ENCODE peak calls at places on chromosome 22, in six cellular contexts. E, Q, Z, O, T and U are unnamed samples. For H4K20me1, the result is how much of the 10 kb centered on the place peaks cover.

GRCh38 chr22:35054064-35054463 is 11.9 kb upstream of the ISX start:
- DNase-seq in E (no peak), Q (no peak), Z (no peak), O (no peak), T (no peak), U (no peak)

GRCh38 chr22:19514831-19515565 is 9.2 kb downstream of the CLDN5 start:
- DNase-seq in E (no peak), Q (no peak), Z (no peak), O (no peak), T (no peak), U (no peak)

GRCh38 chr22:28711820-28712777 is 29.5 kb downstream of the CHEK2 start:
- DNase-seq in E (no peak), Q (no peak), Z (peak), O (no peak), T (peak), U (no peak)

GRCh38 chr22:29184886-29185575 is 20.7 kb upstream of the EMID1 start:
- DNase-seq in E (no peak), Q (no peak), Z (no peak), O (no peak), T (no peak), U (no peak)

GRCh38 chr22:34055525-34056200 is 135.4 kb upstream of the LARGE1 start:
- DNase-seq in E (peak), Q (peak), Z (no peak), O (peak), T (no peak), U (peak)

GRCh38 chr22:19494001-19494560 is 14.4 kb downstream of the CDC45 start:
- DNase-seq in E (no peak), Q (no peak), Z (no peak), O (no peak), T (no peak), U (no peak)

GRCh38 chr22:49971232-49972162 is 10.9 kb downstream of the PIM3 start:
- DNase-seq in E (no peak), Q (peak), Z (peak), O (peak), T (no peak), U (peak)

GRCh38 chr22:50532824-50533344 is 3.1 kb upstream of the TYMP start:
- DNase-seq in E (no peak), Q (no peak), Z (no peak), O (no peak), T (no peak), U (no peak)

GRCh38 chr22:49960967-49961600 is 512 bp downstream of the PIM3 start:
- DNase-seq in E (no peak), Q (peak), Z (peak), O (peak), T (peak), U (peak)

GRCh38 chr22:28885939-28886338 is 2.6 kb downstream of the ZNRF3 start:
- DNase-seq in E (no peak), Q (no peak), Z (peak), O (peak), T (no peak), U (no peak)

GRCh38 chr22:20247010-20247505 is 21.1 kb downstream of the RTN4R start:
- DNase-seq in E (no peak), Q (peak), Z (peak), O (peak), T (no peak), U (no peak)

GRCh38 chr22:17057959-17058814 is 26.6 kb upstream of the IL17RA start:
- DNase-seq in E (peak), Q (peak), Z (peak), O (peak), T (peak), U (peak)

GRCh38 chr22:24985824-24986214 is 33.3 kb downstream of the KIAA1671 start:
- DNase-seq in E (no peak), Q (no peak), Z (peak), O (no peak), T (peak), U (no peak)

GRCh38 chr22:41288245-41288946 is 2.4 kb upstream of the RANGAP1 start:
- DNase-seq in E (no peak), Q (peak), Z (peak), O (no peak), T (peak), U (no peak)

GRCh38 chr22:22042009-22042408 is 59.4 kb upstream of the TOP3B start:
- DNase-seq in E (no peak), Q (no peak), Z (no peak), O (peak), T (no peak), U (no peak)

GRCh38 chr22:50498322-50498861 is 9.1 kb downstream of the LMF2 start:
- DNase-seq in E (peak), Q (peak), Z (peak), O (peak), T (peak), U (peak)

GRCh38 chr22:23579870-23580585 is at the start of gene IGLL1:
- DNase-seq in E (no peak), Q (no peak), Z (no peak), O (no peak), T (no peak), U (no peak)

GRCh38 chr22:27633296-27633871 is 168.2 kb downstream of the MN1 start:
- DNase-seq in E (no peak), Q (no peak), Z (no peak), O (no peak), T (no peak), U (no peak)

GRCh38 chr22:26887456-26887855 is 230.1 kb downstream of the MIAT start:
- DNase-seq in E (no peak), Q (peak), Z (peak), O (no peak), T (peak), U (peak)

GRCh38 chr22:49538006-49538405 is 289.7 kb downstream of the BRD1 start:
- DNase-seq in E (no peak), Q (no peak), Z (no peak), O (no peak), T (no peak), U (no peak)

GRCh38 chr22:43515411-43515810 is 103.6 kb downstream of the MPPED1 start:
- DNase-seq in E (no peak), Q (no peak), Z (no peak), O (no peak), T (no peak), U (no peak)

GRCh38 chr22:39920134-39920743 is 19.4 kb downstream of the GRAP2 start:
- DNase-seq in E (no peak), Q (no peak), Z (no peak), O (peak), T (no peak), U (no peak)

GRCh38 chr22:26763633-26764295 is 106.4 kb downstream of the MIAT start:
- DNase-seq in E (no peak), Q (no peak), Z (peak), O (no peak), T (no peak), U (no peak)

GRCh38 chr22:44373234-44373633 is 60.5 kb upstream of the SHISAL1 start:
- DNase-seq in E (no peak), Q (no peak), Z (no peak), O (no peak), T (no peak), U (no peak)

GRCh38 chr22:20424553-20424936 is 13.1 kb downstream of the SCARF2 start:
- DNase-seq in E (no peak), Q (no peak), Z (no peak), O (no peak), T (no peak), U (no peak)

DNA sequence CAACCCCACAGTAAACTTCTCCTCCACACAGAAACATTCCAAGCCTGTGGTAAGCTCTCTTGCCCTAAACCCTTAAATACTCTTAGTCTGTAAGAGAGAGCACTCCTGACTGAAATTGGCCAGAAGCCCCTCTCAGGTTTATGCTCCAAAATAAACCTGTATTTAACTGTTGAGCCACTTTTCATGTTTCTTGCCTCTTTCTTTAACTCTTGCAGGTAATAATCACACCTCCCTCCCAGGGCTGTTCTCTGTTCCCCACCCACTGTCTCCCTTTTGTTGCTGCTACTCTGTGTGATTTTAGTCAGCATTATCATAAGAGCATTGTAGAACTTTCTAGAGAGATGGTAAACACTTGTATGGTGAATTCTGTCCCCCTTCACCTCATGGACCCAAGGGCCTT is 2.1 kb upstream of the IFT27 start:
- DNase-seq in E (no peak), Q (no peak), Z (no peak), O (no peak), T (no peak), U (no peak)
- H3K4me2 ChIP-seq in E (no peak), Q (no peak), Z (no peak), O (no peak), T (no peak), U (no peak)

GRCh38 chr22:46611189-46611588 is 9.0 kb upstream of the GRAMD4 start:
- DNase-seq in E (no peak), Q (no peak), Z (no peak), O (no peak), T (no peak), U (no peak)

GRCh38 chr22:46610345-46610744 is 9.8 kb upstream of the GRAMD4 start:
- DNase-seq in E (no peak), Q (no peak), Z (no peak), O (no peak), T (no peak), U (no peak)

GRCh38 chr22:46609175-46609690 is 11.0 kb upstream of the GRAMD4 start:
- DNase-seq in E (no peak), Q (no peak), Z (no peak), O (no peak), T (no peak), U (peak)

GRCh38 chr22:46607483-46608114 is 12.6 kb upstream of the GRAMD4 start:
- DNase-seq in E (no peak), Q (no peak), Z (no peak), O (no peak), T (no peak), U (no peak)

DNA sequence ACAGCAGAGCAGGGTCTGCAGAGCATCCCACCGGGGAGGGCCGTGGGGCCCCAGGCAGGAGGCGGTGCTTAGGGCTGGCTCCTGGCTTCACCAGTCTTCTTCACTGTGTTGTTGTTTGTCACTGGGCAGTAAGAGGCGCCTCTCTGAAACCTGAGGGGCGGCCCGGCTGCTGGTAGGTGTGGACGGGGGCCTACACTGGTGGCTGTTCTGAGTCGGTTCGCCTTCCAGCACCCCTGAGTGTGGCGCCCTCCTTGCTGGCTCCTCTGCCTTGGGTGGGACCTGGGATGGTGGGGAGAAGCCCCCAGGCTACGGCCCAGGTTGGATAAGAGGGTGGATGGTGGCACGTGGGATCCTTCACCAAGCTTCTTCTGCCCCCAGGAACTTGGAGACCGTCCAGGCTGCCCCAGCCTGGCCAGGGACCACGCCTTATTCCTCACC is 10.4 kb upstream of the GRAMD4 start:
- DNase-seq in E (no peak), Q (no peak), Z (no peak), O (no peak), T (no peak), U (no peak)
- H4K20me1 ChIP-seq in E (under half), Q (under half), Z (under half), O (under half), T (under half), U (under half)

DNA sequence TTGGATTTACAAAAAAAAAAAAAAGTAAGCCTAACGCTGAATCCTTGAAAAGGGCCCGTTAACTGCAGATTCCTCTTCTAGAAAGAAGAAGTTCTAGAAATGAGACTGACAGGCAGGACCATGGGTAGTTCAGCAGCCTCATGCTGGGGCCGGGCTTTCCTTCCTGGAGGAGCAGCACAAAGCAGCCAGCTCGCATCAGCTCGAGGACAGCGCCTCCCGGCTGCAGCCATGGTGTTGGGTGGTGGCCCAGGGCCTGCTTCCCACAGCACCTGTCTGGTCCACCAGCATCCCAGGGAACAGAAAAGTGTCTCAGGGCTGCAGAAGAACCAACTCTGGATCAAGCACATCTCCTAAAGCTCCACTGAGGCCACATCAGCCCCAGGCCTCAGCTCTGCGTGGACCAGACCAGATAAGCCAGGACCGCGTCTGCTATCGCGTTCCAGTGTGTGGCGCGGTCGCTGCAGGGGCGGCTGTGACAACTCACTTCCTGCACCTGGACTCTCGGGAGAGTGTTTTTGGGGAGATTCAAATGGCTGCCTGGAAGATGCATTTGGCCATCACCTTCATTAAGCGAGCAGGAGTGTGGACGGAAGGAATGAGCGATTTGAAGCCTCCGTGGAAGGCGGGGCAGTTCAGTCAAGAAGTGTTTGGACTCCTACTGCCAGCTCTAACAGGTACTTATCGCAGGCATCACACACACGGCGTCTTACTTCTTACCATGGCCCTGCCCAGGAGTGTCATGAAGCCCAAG is 53.5 kb downstream of the MYH9 start:
- DNase-seq in E (no peak), Q (peak), Z (peak), O (peak), T (no peak), U (peak)
- H3K4me2 ChIP-seq in E (no peak), Q (no peak), Z (no peak), O (peak), T (no peak), U (no peak)

GRCh38 chr22:36330655-36331305 is 57.0 kb downstream of the MYH9 start:
- DNase-seq in E (no peak), Q (no peak), Z (peak), O (peak), T (peak), U (no peak)
- H4K20me1 ChIP-seq in E (under half), Q (under half), Z (under half), O (under half), T (under half), U (under half)

DNA sequence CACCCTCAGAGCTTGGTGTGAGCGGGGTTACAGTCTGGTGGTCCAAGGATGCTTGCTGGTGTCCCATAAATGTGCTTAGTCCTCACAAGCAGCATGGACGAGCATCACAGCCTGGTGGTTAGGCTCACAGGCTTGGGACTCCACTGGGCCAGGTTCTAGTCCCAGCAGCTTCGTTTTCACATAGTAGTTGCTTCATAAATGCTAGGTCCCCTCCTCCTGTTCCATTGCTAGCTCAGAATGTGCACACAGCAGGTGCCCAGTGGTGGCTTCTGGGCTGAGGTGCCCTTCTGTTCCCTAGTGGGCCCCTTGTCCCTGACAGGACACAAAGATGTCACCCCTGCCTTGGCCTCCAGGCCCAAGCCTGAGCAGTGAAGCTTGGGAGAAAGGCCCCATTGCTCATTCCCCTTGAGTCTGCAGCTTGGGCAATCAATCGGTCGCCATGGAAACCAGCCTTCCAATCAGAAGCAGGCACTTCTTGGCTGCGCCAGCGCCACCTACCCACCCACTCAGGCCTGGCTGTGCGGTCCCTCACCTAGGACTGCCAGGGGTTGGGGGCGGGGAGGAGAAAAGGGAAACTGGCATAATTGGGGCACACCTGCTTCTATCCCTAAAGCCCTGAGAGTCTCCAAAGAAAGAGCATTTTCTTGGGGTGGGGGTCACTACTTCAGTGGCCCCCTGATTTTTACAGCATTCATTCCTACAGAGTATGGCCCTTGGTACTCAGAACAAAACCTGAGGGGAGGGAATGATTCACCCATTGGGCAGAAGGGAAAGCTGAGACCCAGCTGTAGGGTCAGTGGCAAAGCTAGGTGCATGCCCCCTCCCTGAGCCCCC is 48.1 kb downstream of the CYTH4 start:
- DNase-seq in E (peak), Q (peak), Z (peak), O (peak), T (peak), U (peak)
- H3K4me2 ChIP-seq in E (no peak), Q (no peak), Z (no peak), O (no peak), T (no peak), U (no peak)

DNA sequence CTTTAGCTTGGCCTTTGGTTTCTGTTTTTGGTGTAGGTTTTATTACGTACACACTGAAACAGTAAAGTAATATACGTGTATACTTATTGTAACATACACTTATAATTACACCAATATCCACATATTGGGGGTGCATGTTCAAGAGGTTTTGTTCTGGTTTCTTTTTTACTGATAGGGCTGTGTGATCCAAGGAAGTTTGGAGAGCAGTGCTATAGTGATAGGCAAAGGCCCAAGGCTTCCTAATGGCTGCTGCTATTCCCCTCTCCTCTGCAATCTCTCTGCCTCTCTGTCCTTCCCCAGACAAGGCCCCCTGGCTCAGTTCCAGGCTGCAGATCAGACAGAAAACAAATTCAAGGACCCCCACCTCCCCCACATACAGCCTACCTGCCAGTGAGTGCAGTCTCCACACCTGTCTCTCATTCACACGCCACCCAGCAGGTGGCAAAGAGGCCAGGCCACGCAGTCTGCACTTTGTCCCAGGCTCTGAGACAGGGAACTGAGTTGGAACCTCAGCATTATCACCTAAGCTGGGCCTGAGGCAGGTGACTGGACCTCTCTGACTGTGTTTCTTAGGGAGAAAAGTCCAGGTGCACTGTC is 15.1 kb downstream of the TMEM184B start:
- DNase-seq in E (no peak), Q (peak), Z (no peak), O (no peak), T (no peak), U (no peak)
- H4K20me1 ChIP-seq in E (under half), Q (under half), Z (under half), O (under half), T (under half), U (under half)